ENCODE peak calls at places on chromosome 20, in five cellular contexts. V is CD8-positive, alpha-beta T cell; J is iPS-NIHi11; T is GM20000; E is SW480. Q is an unnamed sample.
A peak's percentile ranks its signal among the peaks of the same experiment; 100 is the strongest.

GRCh38 chr20:15789083-15789482 is 784.2 kb downstream of the KIF16B start:
- DNase-seq in T (no peak), E (no peak), J (no peak), V (no peak), Q (no peak)

GRCh38 chr20:24838551-24839530 is 110.2 kb upstream of the CST7 start:
- DNase-seq in J (no peak), V (no peak), T (peak; percentile 45), E (no peak), Q (no peak)

GRCh38 chr20:10321138-10321717 is 102.6 kb downstream of the SNAP25 start:
- DNase-seq in J (no peak), T (no peak), E (no peak), V (no peak), Q (no peak)

GRCh38 chr20:34345426-34345757 is 17.7 kb upstream of the ITCH start:
- DNase-seq in E (no peak), V (no peak), T (no peak), J (no peak), Q (no peak)

GRCh38 chr20:64230461-64231145 is 24.9 kb upstream of the PCMTD2 start:
- DNase-seq in V (no peak), E (no peak), T (no peak), J (no peak), Q (no peak)

GRCh38 chr20:59805266-59805665 is 128.2 kb downstream of the SYCP2 start:
- DNase-seq in T (no peak), E (no peak), J (no peak), V (no peak), Q (no peak)

GRCh38 chr20:3927486-3928291 is 38.5 kb downstream of the PANK2 start:
- DNase-seq in T (no peak), V (no peak), J (no peak), E (no peak), Q (peak; percentile 45)

GRCh38 chr20:25160457-25160856 is 35.1 kb upstream of the ENTPD6 start:
- DNase-seq in E (no peak), V (no peak), J (no peak), T (peak; percentile 46), Q (no peak)

GRCh38 chr20:9995514-9996272 is 39.1 kb upstream of the ANKEF1 start:
- DNase-seq in E (no peak), T (no peak), J (no peak), V (no peak), Q (no peak)

GRCh38 chr20:63505723-63506122 is 6.8 kb upstream of the EEF1A2 start:
- DNase-seq in V (no peak), E (no peak), J (no peak), T (no peak), Q (no peak)

GRCh38 chr20:58307270-58307669 is 2.2 kb upstream of the RAB22A start:
- DNase-seq in T (no peak), J (no peak), V (no peak), E (no peak), Q (no peak)

GRCh38 chr20:58625585-58625984 is 25.5 kb upstream of the STX16 start:
- DNase-seq in T (no peak), J (no peak), V (no peak), E (no peak), Q (no peak)

GRCh38 chr20:53352727-53353440 is 240.8 kb downstream of the ZNF217 start:
- DNase-seq in T (no peak), J (no peak), E (no peak), V (no peak), Q (no peak)

GRCh38 chr20:46835418-46835817 is 59.2 kb upstream of the EYA2 start:
- DNase-seq in T (no peak), E (no peak), V (no peak), J (no peak), Q (no peak)

GRCh38 chr20:575230-575629 is 31.6 kb upstream of the CSNK2A1 start:
- DNase-seq in V (no peak), E (no peak), J (no peak), T (no peak), Q (no peak)

GRCh38 chr20:56289652-56290051 is 41.1 kb downstream of the MC3R start:
- DNase-seq in J (no peak), E (peak; percentile 20), V (no peak), T (no peak), Q (no peak)

GRCh38 chr20:47576516-47577033 is 74.9 kb downstream of the NCOA3 start:
- DNase-seq in J (peak; percentile 81), T (peak; percentile 69), V (no peak), E (peak; percentile 92), Q (no peak)

GRCh38 chr20:2001119-2001518 is 7.3 kb upstream of the PDYN start:
- DNase-seq in J (no peak), E (no peak), T (no peak), V (no peak), Q (no peak)

GRCh38 chr20:34271961-34272360 is 30.7 kb downstream of the ASIP start:
- DNase-seq in J (no peak), V (no peak), T (no peak), E (no peak), Q (no peak)

GRCh38 chr20:25461281-25461650 is 53.8 kb downstream of the GINS1 start:
- DNase-seq in E (no peak), T (no peak), J (no peak), V (no peak), Q (no peak)

GRCh38 chr20:537983-538382 is 5.6 kb downstream of the CSNK2A1 start:
- DNase-seq in V (no peak), E (no peak), J (no peak), T (no peak), Q (no peak)

GRCh38 chr20:39532205-39532604 is 570.1 kb downstream of the DHX35 start:
- DNase-seq in E (peak; percentile 97), T (no peak), V (no peak), J (no peak), Q (no peak)

GRCh38 chr20:61300293-61300692 is 48.2 kb downstream of the CDH4 start:
- DNase-seq in E (no peak), J (no peak), V (no peak), T (no peak), Q (no peak)

GRCh38 chr20:46650575-46651090 is 626 bp downstream of the SLC13A3 start:
- DNase-seq in V (no peak), E (no peak), T (no peak), J (no peak), Q (no peak)

GRCh38 chr20:63501818-63502670 is 3.2 kb upstream of the EEF1A2 start:
- DNase-seq in T (no peak), J (peak; percentile 89), V (peak; percentile 2), E (no peak), Q (no peak)

GRCh38 chr20:7744411-7744810 is 195.8 kb downstream of the HAO1 start:
- DNase-seq in J (no peak), V (no peak), E (no peak), T (no peak), Q (no peak)

GRCh38 chr20:50372770-50373088 is 137.5 kb upstream of the PTPN1 start:
- DNase-seq in J (no peak), E (peak; percentile 75), V (no peak), T (no peak), Q (no peak)

GRCh38 chr20:36349384-36350170 is 43.4 kb downstream of the DLGAP4 start:
- DNase-seq in V (no peak), T (no peak), J (no peak), E (no peak), Q (no peak)

GRCh38 chr20:53658327-53658726 is 64.7 kb upstream of the ZNF217 start:
- DNase-seq in E (no peak), J (no peak), V (no peak), T (no peak), Q (no peak)

GRCh38 chr20:44886276-44886671 is 769 bp downstream of the YWHAB start:
- DNase-seq in V (no peak), T (no peak), J (no peak), E (no peak), Q (no peak)

Q was measured in SIG-M5.